ENCODE peak calls at places on chromosome 17, in four cellular contexts. E is IMR-90, I is K562, G is HepG2. B is an unnamed sample.
A peak's percentile ranks its signal among the peaks of the same experiment; 100 is the strongest.

GRCh38 chr17:64437944-64438525 is 10.9 kb upstream of the MILR1 start:
- DNase-seq in G (no peak), E (no peak), I (no peak), B (no peak)

GRCh38 chr17:59002848-59003247 is 103.8 kb downstream of the TRIM37 start:
- DNase-seq in G (no peak), I (no peak), E (peak; percentile 8), B (no peak)

GRCh38 chr17:8359769-8360168 is 16.7 kb downstream of the KRABD2 start:
- DNase-seq in E (peak; percentile 96), G (no peak), I (peak; percentile 47), B (no peak)

GRCh38 chr17:53313746-53314145 is 509.0 kb upstream of the KIF2B start:
- DNase-seq in I (no peak), E (no peak), G (no peak), B (no peak)

GRCh38 chr17:44829558-44830358 is at the start of gene GJC1:
- DNase-seq in E (no peak), G (no peak), I (peak; percentile 71), B (peak; percentile 83)

GRCh38 chr17:11598274-11599221 is at the start of gene DNAH9:
- DNase-seq in I (peak; percentile 89), E (no peak), G (peak; percentile 66), B (peak; percentile 78)

GRCh38 chr17:45722161-45722560 is 62.0 kb upstream of the CRHR1 start:
- DNase-seq in I (peak; percentile 35), G (peak; percentile 58), E (peak; percentile 5), B (no peak)

GRCh38 chr17:21286771-21287702 is 2.5 kb downstream of the MAP2K3 start:
- DNase-seq in I (no peak), G (peak; percentile 33), E (no peak), B (no peak)

GRCh38 chr17:75784473-75785015 is at the start of gene UNK:
- DNase-seq in I (peak; percentile 91), E (peak; percentile 100), G (peak; percentile 99), B (peak; percentile 99)

GRCh38 chr17:75785016-75785769 is 587 bp downstream of the UNK start:
- DNase-seq in E (peak; percentile 86), I (peak; percentile 89), G (peak; percentile 87), B (no peak)

GRCh38 chr17:75783803-75784472 is 668 bp upstream of the UNK start:
- DNase-seq in G (no peak), I (no peak), E (no peak), B (no peak)

GRCh38 chr17:75783069-75783783 is 1.4 kb upstream of the UNK start:
- DNase-seq in I (no peak), G (peak; percentile 52), E (peak; percentile 64), B (no peak)

DNA sequence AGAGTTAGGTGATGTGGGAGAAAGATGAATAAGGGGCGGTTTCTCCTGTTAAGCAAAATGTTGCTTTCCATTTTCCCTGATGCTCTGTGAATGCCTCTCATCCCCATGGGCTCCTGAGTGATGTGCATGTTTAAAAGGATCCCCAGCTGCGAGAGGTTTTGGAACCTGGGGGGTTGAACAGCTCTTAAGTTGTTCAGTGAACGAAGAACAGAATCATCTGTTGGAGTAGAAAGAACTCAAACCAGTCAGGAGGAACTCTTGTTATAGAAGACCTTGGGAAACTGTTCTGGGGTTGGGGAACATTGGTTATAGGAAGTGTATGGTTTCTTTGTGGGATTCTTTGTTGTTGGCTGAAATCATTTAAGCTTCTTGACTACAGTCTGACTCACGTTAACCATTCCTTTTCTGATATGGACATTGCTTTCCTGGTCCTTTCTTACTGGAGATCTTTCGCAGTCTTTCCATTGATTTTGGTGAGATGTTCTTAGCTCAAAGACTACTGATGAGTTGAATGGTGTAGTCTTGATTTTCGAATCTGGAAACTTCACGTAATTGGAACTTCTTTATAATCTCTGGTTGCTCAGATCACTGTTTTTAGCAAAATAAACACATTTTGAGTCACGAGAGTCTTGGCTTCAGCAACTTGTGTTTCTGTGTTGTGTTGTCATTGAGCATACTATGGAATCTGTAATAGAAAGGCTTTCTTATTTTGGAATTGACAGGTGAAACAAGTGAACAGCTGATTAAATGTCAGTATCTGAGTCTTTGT is 1.3 kb downstream of the UNK start:
- DNase-seq in G (no peak), I (no peak), E (peak; percentile 68), B (no peak)
- H2AFZ ChIP-seq in G (no peak overlapping the region), I (peak overlapping the region; percentile 75), E (peak overlapping the region; percentile 98), B (no peak overlapping the region)

GRCh38 chr17:67138392-67138791 is 94.0 kb downstream of the CACNG1 start:
- DNase-seq in G (peak; percentile 7), E (no peak), I (no peak), B (no peak)
- TF ChIP-seq MAFK in G (no peak), E (no peak), I (no peak), B (no peak)

DNA sequence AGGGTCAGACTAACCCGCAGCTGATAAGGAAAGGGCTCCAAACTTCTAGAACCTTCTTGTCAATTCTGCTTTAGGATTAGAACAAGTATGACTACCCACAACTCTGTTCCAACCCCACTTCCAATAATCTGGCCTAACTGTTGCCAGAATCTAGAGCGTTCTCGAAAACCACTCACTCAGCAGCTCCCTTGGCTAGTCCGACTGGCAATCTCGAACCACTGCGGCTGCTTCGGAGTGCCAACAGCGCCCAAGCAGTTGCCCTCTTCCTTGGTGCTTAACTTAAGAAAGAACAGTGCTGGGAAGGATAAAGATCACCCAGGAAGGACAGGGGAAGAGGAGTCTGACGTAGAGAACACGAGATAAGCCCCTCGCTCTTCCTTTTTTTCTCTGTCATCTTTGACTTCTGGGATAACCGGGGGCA is 818 bp downstream of the DNAJC7 start:
- DNase-seq in E (peak; percentile 16), I (peak; percentile 37), G (no peak), B (no peak)
- H2AFZ ChIP-seq in E (peak overlapping the region; percentile 97), I (peak overlapping the region; percentile 93), G (no peak overlapping the region), B (no peak overlapping the region)

GRCh38 chr17:231191-231965 is 49.9 kb upstream of the DOC2B start:
- DNase-seq in G (no peak), E (no peak), I (no peak), B (peak; percentile 38)

GRCh38 chr17:235831-236640 is 54.6 kb upstream of the DOC2B start:
- DNase-seq in I (no peak), G (no peak), E (no peak), B (peak; percentile 20)

GRCh38 chr17:234163-235047 is 53.0 kb upstream of the DOC2B start:
- DNase-seq in I (no peak), E (no peak), G (no peak), B (peak; percentile 48)

GRCh38 chr17:231966-232807 is 50.7 kb upstream of the DOC2B start:
- DNase-seq in E (no peak), G (no peak), I (no peak), B (no peak)

DNA sequence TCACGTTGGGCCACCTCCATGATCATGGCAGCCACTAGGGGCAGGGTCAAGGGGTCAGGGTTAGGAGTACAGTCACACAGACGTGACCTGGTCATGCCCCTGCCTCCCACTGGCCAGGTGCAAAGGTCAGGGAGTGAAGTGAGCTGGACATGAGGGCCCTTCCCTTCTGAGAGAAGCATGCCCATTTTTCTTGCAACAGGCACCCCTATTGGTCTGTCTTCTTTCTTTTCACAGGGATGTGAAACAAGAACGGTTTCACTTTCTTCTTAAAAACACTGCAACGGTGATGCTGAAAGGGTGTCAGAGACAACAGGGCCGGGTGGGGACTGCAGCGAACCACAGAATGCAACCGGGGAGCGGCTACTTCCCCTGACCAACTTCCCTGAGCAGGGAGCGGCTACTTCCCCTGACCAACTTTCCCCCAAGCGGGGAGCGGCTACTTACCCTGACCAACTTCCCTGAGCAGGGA is 52.1 kb upstream of the DOC2B start:
- DNase-seq in I (peak; percentile 11), G (peak; percentile 53), E (no peak), B (no peak)
- TF ChIP-seq MAFK in I (no peak), G (no peak), E (no peak), B (no peak)

GRCh38 chr17:40319651-40320550 is 10.9 kb downstream of the RARA start:
- DNase-seq in I (no peak), G (no peak), E (no peak), B (no peak)

GRCh38 chr17:40323317-40323716 is 14.3 kb downstream of the RARA start:
- DNase-seq in E (no peak), I (no peak), G (no peak), B (no peak)

GRCh38 chr17:40320771-40321501 is 12.0 kb downstream of the RARA start:
- DNase-seq in I (peak; percentile 57), E (no peak), G (no peak), B (no peak)

GRCh38 chr17:40322417-40323315 is 13.7 kb downstream of the RARA start:
- DNase-seq in G (peak; percentile 55), E (peak; percentile 81), I (peak; percentile 79), B (no peak)

DNA sequence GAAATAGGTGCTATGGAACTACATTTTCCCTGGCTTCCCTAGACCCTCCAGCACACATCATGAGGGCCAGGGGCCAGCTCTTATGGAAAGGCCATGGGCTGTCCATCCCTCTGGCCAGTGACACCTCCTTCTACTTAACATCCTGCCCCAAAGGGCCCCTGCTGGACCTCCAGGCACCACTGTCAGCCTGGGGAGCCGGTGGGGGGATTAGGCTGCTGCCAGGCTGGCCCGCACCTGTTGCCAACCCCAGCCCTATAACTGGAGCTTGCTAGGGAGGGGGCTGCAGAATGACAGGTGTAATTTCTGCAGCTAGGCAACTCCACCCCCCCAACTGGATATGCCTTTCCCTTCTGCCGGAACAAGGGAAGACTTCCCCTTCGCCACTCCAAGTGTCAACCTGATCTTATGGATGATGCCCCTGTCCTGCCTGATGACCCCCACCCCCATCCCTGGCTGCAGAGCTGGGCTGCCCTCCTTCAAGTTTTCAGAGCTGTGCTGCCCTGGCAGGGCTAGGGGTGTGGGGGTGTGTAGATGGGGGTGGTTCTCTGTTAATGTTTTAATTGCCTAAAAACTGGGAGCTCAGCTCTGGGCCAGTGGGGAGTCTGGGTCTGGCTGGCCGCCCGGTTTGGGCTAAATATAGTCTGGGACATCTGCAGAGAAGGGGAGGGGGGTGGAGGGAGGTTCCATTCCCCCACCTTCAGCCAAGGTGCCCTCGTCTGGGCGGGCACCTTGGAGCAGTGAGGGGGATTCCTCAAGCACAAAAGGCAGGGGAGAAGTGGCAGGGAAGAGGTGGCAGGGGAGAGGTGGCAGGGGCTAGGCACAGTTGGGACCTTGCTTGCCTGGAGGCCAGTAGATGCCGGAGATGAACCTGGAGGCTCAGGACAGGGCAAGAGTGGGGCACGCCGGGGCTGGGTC is 12.8 kb downstream of the RARA start:
- DNase-seq in E (no peak), G (no peak), I (no peak), B (no peak)
- H2AFZ ChIP-seq in E (peak overlapping the region; percentile 92), G (no peak overlapping the region), I (peak overlapping the region; percentile 92), B (no peak overlapping the region)

GRCh38 chr17:56898874-56899273 is 15.0 kb downstream of the TRIM25 start:
- DNase-seq in I (peak; percentile 67), E (no peak), G (no peak), B (no peak)
- TF ChIP-seq MAFK in I (no peak), E (no peak), G (no peak), B (no peak)

GRCh38 chr17:66676421-66676820 is 158.5 kb upstream of the CACNG5 start:
- DNase-seq in I (no peak), G (no peak), E (no peak), B (no peak)
- H2AFZ ChIP-seq in I (no peak overlapping the region), G (no peak overlapping the region), E (no peak overlapping the region), B (no peak overlapping the region)